ENCODE peak calls at places on chromosomes 5 and 9, in four cellular contexts. G is HepG2, B is K562, H is H1. P is an unnamed sample.

GRCh38 chr9:105187781-105188180 is 56.7 kb upstream of the SLC44A1 start:
- DNase-seq in B (no peak), H (no peak), G (peak; percentile 15), P (no peak)

GRCh38 chr9:118059520-118060278 is 355.5 kb downstream of the TLR4 start:
- DNase-seq in G (peak; percentile 1), H (no peak), B (no peak), P (no peak)

GRCh38 chr5:12292610-12293204 is 388.5 kb upstream of the CTNND2 start:
- DNase-seq in G (no peak), H (peak; percentile 1), B (peak; percentile 8), P (no peak)

GRCh38 chr5:133825631-133826289 is 142.7 kb downstream of the C5orf15 start:
- DNase-seq in H (no peak), G (no peak), B (no peak), P (no peak)

GRCh38 chr5:56819027-56819881 is 3.9 kb downstream of the MAP3K1 start:
- DNase-seq in G (no peak), H (no peak), B (no peak), P (no peak)

GRCh38 chr9:17930091-17930490 is 351.2 kb downstream of the SH3GL2 start:
- DNase-seq in H (no peak), G (no peak), B (no peak), P (no peak)

GRCh38 chr9:21872696-21873095 is 70.3 kb downstream of the MTAP start:
- DNase-seq in H (no peak), G (no peak), B (no peak), P (no peak)

GRCh38 chr9:122291458-122291857 is 26.8 kb downstream of the MRRF start:
- DNase-seq in G (no peak), H (no peak), B (no peak), P (no peak)

GRCh38 chr9:135989722-135990467 is 28.7 kb upstream of the UBAC1 start:
- DNase-seq in B (no peak), H (no peak), G (no peak), P (no peak)

GRCh38 chr5:102795546-102795945 is 40.4 kb downstream of the PAM start:
- DNase-seq in B (no peak), H (no peak), G (no peak), P (no peak)

GRCh38 chr5:68171101-68171558 is 44.4 kb upstream of the PIK3R1 start:
- DNase-seq in B (no peak), H (no peak), G (no peak), P (no peak)

GRCh38 chr5:5271606-5272321 is 131.6 kb downstream of the ADAMTS16 start:
- DNase-seq in G (no peak), H (no peak), B (no peak), P (no peak)

GRCh38 chr5:57117601-57118000 is 56.3 kb upstream of the GPBP1 start:
- DNase-seq in H (no peak), G (no peak), B (no peak), P (no peak)

DNA sequence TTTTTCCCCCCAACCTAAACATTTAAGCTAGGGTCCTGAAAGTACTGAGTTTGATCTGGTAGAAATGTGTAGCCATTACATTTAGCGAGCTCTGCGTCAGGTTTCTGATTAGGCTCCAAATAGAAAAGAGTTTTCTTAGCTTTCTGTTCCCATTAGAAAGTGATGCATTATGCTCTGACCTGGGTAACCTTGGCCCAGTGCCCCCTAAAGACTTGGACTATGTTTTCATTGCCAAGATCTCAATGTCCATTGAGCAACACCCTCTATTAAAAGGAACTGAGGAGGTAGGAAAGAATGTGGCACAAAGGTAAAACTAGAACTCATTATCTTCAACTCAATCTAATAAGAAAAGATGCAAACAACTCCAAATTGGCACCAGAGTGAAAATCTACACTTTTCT is 358.9 kb upstream of the PCSK5 start:
- DNase-seq in G (no peak), H (no peak), B (no peak), P (no peak)
- TF ChIP-seq FOSL1 in G (no peak), H (no peak), B (no peak), P (no peak)

GRCh38 chr5:757346-757930 is 27.1 kb downstream of the ZDHHC11B start:
- DNase-seq in G (no peak), H (no peak), B (peak; percentile 11), P (no peak)

GRCh38 chr5:759111-759741 is 25.3 kb downstream of the ZDHHC11B start:
- DNase-seq in H (no peak), B (peak; percentile 15), G (peak; percentile 81), P (no peak)

GRCh38 chr5:756865-757345 is 27.6 kb downstream of the ZDHHC11B start:
- DNase-seq in B (peak; percentile 12), G (peak; percentile 75), H (no peak), P (no peak)

GRCh38 chr5:758698-759053 is 25.9 kb downstream of the ZDHHC11B start:
- DNase-seq in B (no peak), G (no peak), H (no peak), P (no peak)

DNA sequence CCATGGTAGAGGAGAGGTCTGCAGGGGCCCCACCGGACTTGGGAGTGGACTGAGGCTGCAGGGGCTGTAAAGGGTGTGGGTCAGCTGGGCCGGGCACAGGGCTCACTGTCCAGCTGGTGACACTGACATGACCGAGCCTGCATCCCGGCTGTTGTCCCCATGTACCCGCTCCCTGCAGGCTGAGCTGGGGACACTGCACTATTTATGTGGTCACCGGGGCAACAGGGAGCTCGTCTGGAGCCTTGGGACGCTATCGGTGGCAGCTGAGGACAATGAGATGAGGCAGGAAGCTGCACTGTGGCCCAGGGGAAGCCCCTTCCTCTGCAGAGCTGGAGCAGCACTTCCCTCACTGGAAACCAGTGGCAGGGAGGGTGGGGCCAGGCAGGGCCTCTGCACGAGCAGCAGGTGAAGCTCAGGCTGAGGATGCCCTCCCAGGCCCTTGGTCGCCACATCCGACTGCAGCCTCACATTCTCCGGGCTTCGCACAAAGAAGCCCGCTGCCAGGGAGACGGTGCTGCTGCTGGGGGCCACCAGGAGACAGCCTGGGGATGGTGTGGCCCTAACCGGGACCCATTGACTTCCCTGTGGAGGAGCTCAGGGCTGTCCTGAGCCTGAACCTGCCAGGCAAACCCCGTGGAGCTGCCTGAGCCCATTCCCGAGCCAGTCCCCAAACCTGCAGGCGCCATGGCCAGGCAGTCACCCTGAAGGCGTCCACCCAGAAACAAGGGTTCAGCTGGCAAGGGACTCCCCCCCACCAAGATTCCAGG is 26.4 kb downstream of the ZDHHC11B start:
- DNase-seq in H (no peak), G (peak; percentile 74), B (peak; percentile 10), P (no peak)
- TF ChIP-seq SP1 in H (no peak), G (no peak), B (no peak), P (no peak)

GRCh38 chr9:11064853-11065252 is 452.1 kb upstream of the PTPRD start:
- DNase-seq in G (peak; percentile 5), B (peak; percentile 67), H (no peak), P (no peak)

DNA sequence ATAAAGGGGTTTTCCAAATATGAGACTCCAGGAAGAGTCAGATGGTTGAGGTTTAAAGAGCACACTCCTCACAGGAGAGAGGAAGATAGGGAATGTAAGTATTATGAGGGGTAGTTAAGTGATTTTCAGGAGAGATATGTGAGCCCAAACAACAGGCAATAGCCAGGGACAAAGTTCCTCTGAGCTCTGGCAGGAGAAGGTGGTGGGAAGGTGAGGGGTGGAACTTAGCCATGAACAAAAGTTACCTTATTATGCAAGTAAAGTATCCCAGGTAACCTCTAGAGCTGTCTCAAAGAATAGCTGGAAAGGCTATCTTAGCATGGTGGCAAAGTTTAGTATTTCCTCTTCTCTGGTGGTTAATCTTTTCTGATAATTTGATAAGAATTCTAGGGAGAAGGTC is 450.5 kb upstream of the PTPRD start:
- DNase-seq in B (peak; percentile 5), G (no peak), H (no peak), P (no peak)
- TF ChIP-seq JUND in B (no peak), G (no peak), H (no peak), P (no peak)

GRCh38 chr9:134344068-134344820 is 18.0 kb downstream of the RXRA start:
- DNase-seq in B (peak; percentile 77), G (no peak), H (no peak), P (no peak)
- TF ChIP-seq FOSL1 in B (no peak), G (no peak), H (no peak), P (no peak)

DNA sequence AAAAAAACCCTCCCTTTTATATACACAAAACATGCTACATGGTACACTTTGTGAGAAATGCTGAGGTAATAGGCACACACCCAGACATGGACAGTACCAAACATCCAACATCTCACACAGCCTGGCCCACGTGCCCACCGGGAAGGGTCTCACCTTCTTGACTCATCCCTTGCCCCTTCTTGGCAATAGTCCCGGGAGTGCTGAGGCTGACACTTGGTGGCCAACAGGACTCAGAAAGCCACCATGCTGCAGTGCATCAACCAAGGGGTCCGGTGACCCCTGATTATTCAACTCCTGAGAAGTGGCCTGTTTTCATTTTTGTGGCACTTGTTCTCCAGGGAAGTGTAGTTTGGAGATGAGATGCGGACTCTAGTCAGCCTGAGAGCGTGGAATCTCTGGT is 35.0 kb downstream of the ANGPTL2 start:
- DNase-seq in B (no peak), H (no peak), G (no peak), P (no peak)
- TF ChIP-seq SP1 in B (no peak), H (no peak), G (no peak), P (no peak)

DNA sequence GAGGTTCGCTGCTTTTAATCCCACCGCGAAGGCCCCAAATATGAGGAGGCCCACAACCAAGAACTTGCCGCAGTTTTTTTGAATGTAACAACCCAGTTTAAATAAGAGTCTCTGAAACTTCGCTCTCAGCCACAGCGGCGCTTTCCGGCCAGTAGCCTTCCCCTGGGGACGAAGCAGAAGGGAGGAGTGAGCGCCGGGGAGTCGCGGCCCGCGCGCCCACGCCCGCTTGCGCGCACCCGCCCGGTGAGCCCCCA is 10.4 kb downstream of the PTCH1 start:
- DNase-seq in G (peak; percentile 25), B (peak; percentile 30), H (no peak), P (no peak)
- TF ChIP-seq JUND in G (no peak), B (no peak), H (no peak), P (no peak)

GRCh38 chr5:77850536-77851228 is 74.5 kb upstream of the TBCA start:
- DNase-seq in H (no peak), B (no peak), G (no peak), P (no peak)

GRCh38 chr5:77852068-77852513 is 76.0 kb upstream of the TBCA start:
- DNase-seq in B (no peak), G (no peak), H (no peak), P (no peak)

GRCh38 chr5:77853353-77853907 is 77.3 kb upstream of the TBCA start:
- DNase-seq in B (no peak), H (no peak), G (no peak), P (no peak)

GRCh38 chr5:77851229-77852067 is 75.3 kb upstream of the TBCA start:
- DNase-seq in B (no peak), H (no peak), G (no peak), P (no peak)

GRCh38 chr5:77852514-77853352 is 76.6 kb upstream of the TBCA start:
- DNase-seq in H (peak; percentile 49), G (no peak), B (no peak), P (no peak)
- TF ChIP-seq FOSL1 in H (no peak), G (no peak), B (no peak), P (no peak)

DNA sequence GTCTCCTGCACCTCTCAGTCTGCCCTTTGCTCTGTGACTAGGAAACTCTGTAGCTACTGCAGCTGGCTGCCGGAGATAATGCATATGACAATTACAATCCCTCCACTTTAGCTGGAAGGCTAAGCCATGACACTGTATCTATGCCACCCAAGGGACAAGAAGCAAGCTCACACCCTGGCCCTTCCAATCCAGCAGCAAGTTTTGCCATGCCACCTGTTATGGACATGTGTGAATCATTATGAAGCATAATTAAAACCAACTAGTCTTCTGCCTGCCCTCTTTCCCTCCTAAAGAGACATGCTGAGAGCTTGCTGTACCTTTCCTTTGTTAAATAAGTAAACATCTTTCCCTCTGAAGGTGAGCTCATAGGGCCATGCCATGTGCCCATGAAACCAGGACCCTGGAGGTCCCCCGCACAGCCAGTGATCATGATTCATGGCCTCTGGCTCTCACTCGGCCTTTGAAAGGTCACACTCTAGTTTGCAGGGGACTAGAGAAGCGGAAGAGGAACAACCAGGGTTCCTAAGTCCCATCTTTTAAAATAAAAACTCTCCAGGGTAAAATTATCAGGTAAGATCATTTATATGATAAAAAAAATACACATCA is 219.4 kb downstream of the SPOCK1 start:
- DNase-seq in H (no peak), B (no peak), G (no peak), P (no peak)
- TF ChIP-seq SP1 in H (no peak), B (no peak), G (no peak), P (no peak)